ENCODE peak calls at places on chromosomes 2 and 18, in ten cellular contexts. D is naive B cell; Z is tibial artery; C is activated CD8-positive, alpha-beta memory T cell treated with anti-CD3 and anti-CD28 coated beads, Interleukin-2, amount 10 ng/mL, durations not matched to agents 7 days and 5 days; Q is IMR-90; E is skeletal muscle cell; O is activated CD4-positive, alpha-beta T cell treated with anti-CD3 and anti-CD28 coated beads, Interleukin-2, amount 50 U/mL, for 24 hours; Y is uterus; B is OCI-M1; V is nephron progenitor cell. K is an unnamed sample.

GRCh38 chr2:20128506-20129319 is 77.3 kb upstream of the LAPTM4A start:
- DNase-seq in D (no peak), Z (no peak), C (no peak), Q (no peak), E (no peak), O (no peak), Y (no peak), B (no peak), V (no peak), K (no peak)

GRCh38 chr2:179612591-179613298 is 248.7 kb downstream of the ZNF385B start:
- DNase-seq in D (no peak), Z (no peak), C (no peak), Q (no peak), E (no peak), O (no peak), Y (no peak), B (no peak), V (no peak), K (no peak)

GRCh38 chr2:118845005-118845842 is 2.2 kb downstream of the EN1 start:
- DNase-seq in D (no peak), Z (peak; percentile 60), C (no peak), Q (no peak), E (no peak), O (no peak), Y (no peak), B (no peak), V (peak; percentile 56), K (no peak)

GRCh38 chr18:48975817-48976649 is 25.3 kb upstream of the SMAD7 start:
- DNase-seq in D (peak; percentile 31), Z (no peak), C (peak; percentile 53), Q (peak; percentile 57), E (no peak), O (peak; percentile 21), Y (peak; percentile 71), B (no peak), V (peak; percentile 72), K (peak; percentile 96)

GRCh38 chr18:50748243-50749229 is 71.3 kb downstream of the MRO start:
- DNase-seq in D (no peak), Z (no peak), C (peak; percentile 14), Q (no peak), E (no peak), O (no peak), Y (no peak), B (peak; percentile 3), V (peak; percentile 30), K (no peak)

GRCh38 chr18:61651880-61652268 is 240.9 kb downstream of the RNF152 start:
- DNase-seq in D (no peak), Z (no peak), C (no peak), Q (no peak), E (no peak), O (no peak), Y (no peak), B (no peak), V (no peak), K (peak; percentile 55)

GRCh38 chr2:101619191-101619591 is 78.3 kb upstream of the MAP4K4 start:
- DNase-seq in D (no peak), Z (peak; percentile 69), C (no peak), Q (peak; percentile 48), E (peak; percentile 38), O (no peak), Y (peak; percentile 35), B (no peak), V (no peak), K (no peak)

GRCh38 chr18:57054891-57055290 is 92.0 kb upstream of the BOD1L2 start:
- DNase-seq in D (no peak), Z (no peak), C (no peak), Q (no peak), E (no peak), O (no peak), Y (no peak), B (peak; percentile 11), V (no peak), K (no peak)

GRCh38 chr2:120594856-120595685 is 140.6 kb upstream of the GLI2 start:
- DNase-seq in D (no peak), Z (no peak), C (no peak), Q (no peak), E (no peak), O (no peak), Y (no peak), B (no peak), V (no peak), K (peak; percentile 55)

GRCh38 chr2:19868705-19869550 is 32.9 kb downstream of the TTC32 start:
- DNase-seq in D (peak; percentile 63), Z (peak; percentile 72), C (peak; percentile 75), Q (no peak), E (no peak), O (peak; percentile 24), Y (peak; percentile 57), B (no peak), V (peak; percentile 66), K (peak; percentile 91)

GRCh38 chr2:39153312-39153711 is 32.5 kb upstream of the SOS1 start:
- DNase-seq in D (no peak), Z (no peak), C (no peak), Q (peak; percentile 41), E (peak; percentile 19), O (no peak), Y (no peak), B (no peak), V (no peak), K (no peak)

GRCh38 chr2:239168575-239168974 is 232.2 kb downstream of the HDAC4 start:
- DNase-seq in D (no peak), Z (peak; percentile 52), C (no peak), Q (no peak), E (no peak), O (no peak), Y (no peak), B (no peak), V (no peak), K (no peak)

GRCh38 chr2:38030590-38031326 is 45.2 kb downstream of the CYP1B1 start:
- DNase-seq in D (no peak), Z (no peak), C (no peak), Q (no peak), E (peak; percentile 36), O (no peak), Y (no peak), B (no peak), V (no peak), K (no peak)

GRCh38 chr18:33307520-33307919 is 133.0 kb downstream of the CCDC178 start:
- DNase-seq in D (no peak), Z (no peak), C (no peak), Q (no peak), E (no peak), O (no peak), Y (no peak), B (no peak), V (no peak), K (no peak)

GRCh38 chr2:37637122-37637875 is 34.1 kb downstream of the CDC42EP3 start:
- DNase-seq in D (no peak), Z (no peak), C (no peak), Q (no peak), E (no peak), O (no peak), Y (no peak), B (peak; percentile 32), V (no peak), K (peak; percentile 36)

GRCh38 chr2:43059183-43059897 is 167.1 kb downstream of the ZFP36L2 start:
- DNase-seq in D (no peak), Z (peak; percentile 88), C (peak; percentile 81), Q (peak; percentile 98), E (peak; percentile 89), O (peak; percentile 20), Y (peak; percentile 71), B (peak; percentile 13), V (no peak), K (peak; percentile 30)

GRCh38 chr2:232842689-232843088 is 27.4 kb upstream of the SNORC start:
- DNase-seq in D (no peak), Z (no peak), C (no peak), Q (no peak), E (no peak), O (no peak), Y (no peak), B (no peak), V (no peak), K (no peak)

GRCh38 chr2:229268626-229269025 is 2.5 kb downstream of the PID1 start:
- DNase-seq in D (no peak), Z (no peak), C (no peak), Q (peak; percentile 13), E (no peak), O (no peak), Y (no peak), B (no peak), V (no peak), K (no peak)

GRCh38 chr2:238020816-238021215 is 40.0 kb upstream of the SCLY start:
- DNase-seq in D (no peak), Z (no peak), C (no peak), Q (no peak), E (no peak), O (no peak), Y (no peak), B (no peak), V (no peak), K (no peak)

GRCh38 chr18:41967680-41968079 is 12.6 kb downstream of the PIK3C3 start:
- DNase-seq in D (no peak), Z (no peak), C (no peak), Q (no peak), E (no peak), O (no peak), Y (no peak), B (no peak), V (no peak), K (no peak)

GRCh38 chr2:46377287-46377605 is 80.0 kb downstream of the EPAS1 start:
- DNase-seq in D (no peak), Z (no peak), C (no peak), Q (no peak), E (no peak), O (no peak), Y (no peak), B (no peak), V (no peak), K (no peak)

GRCh38 chr2:23487735-23488492 is 102.9 kb downstream of the KLHL29 start:
- DNase-seq in D (no peak), Z (no peak), C (peak; percentile 61), Q (peak; percentile 83), E (peak; percentile 32), O (no peak), Y (no peak), B (peak; percentile 67), V (no peak), K (no peak)

GRCh38 chr2:169069341-169069740 is at the start of gene DHRS9:
- DNase-seq in D (no peak), Z (no peak), C (no peak), Q (peak; percentile 7), E (peak; percentile 60), O (no peak), Y (no peak), B (no peak), V (no peak), K (peak; percentile 59)

GRCh38 chr2:31469648-31470047 is 55.1 kb upstream of the XDH start:
- DNase-seq in D (no peak), Z (no peak), C (no peak), Q (no peak), E (no peak), O (no peak), Y (no peak), B (no peak), V (no peak), K (peak; percentile 14)

GRCh38 chr2:160294339-160294803 is 94.3 kb upstream of the ITGB6 start:
- DNase-seq in D (no peak), Z (no peak), C (peak; percentile 56), Q (peak; percentile 92), E (peak; percentile 92), O (no peak), Y (peak; percentile 65), B (no peak), V (no peak), K (peak; percentile 16)

GRCh38 chr2:217863874-217864273 is 138.9 kb downstream of the TNS1 start:
- DNase-seq in D (no peak), Z (no peak), C (no peak), Q (no peak), E (no peak), O (no peak), Y (no peak), B (no peak), V (no peak), K (no peak)

GRCh38 chr2:854460-854859 is 96.2 kb upstream of the SNTG2 start:
- DNase-seq in D (peak; percentile 29), Z (no peak), C (peak; percentile 48), Q (no peak), E (no peak), O (no peak), Y (peak; percentile 25), B (peak; percentile 30), V (peak; percentile 44), K (peak; percentile 19)

K was measured in DMS53.